ENCODE peak calls at places on chromosomes 1 and 21, in eight cellular contexts. V is NCI-H345, G is NCI-H460, J is NCI-H526, E is HEK293T, R is H54, N is GM04503, B is GM03348. L is an unnamed sample.
A peak's percentile ranks its signal among the peaks of the same experiment; 100 is the strongest.

GRCh38 chr1:24418898-24419628 is 3.5 kb downstream of the NIPAL3 start:
- DNase-seq in V (no peak), G (no peak), J (no peak), E (no peak), R (no peak), N (no peak), B (no peak), L (no peak)

GRCh38 chr1:31101147-31101502 is 35.6 kb upstream of the PUM1 start:
- DNase-seq in V (peak; percentile 6), G (no peak), J (no peak), E (no peak), R (no peak), N (peak; percentile 45), B (peak; percentile 52), L (peak; percentile 36)

GRCh38 chr21:41133896-41134522 is 34.0 kb upstream of the BACE2 start:
- DNase-seq in V (peak; percentile 41), G (peak; percentile 37), J (peak; percentile 22), E (peak; percentile 41), R (no peak), N (no peak), B (peak; percentile 79), L (no peak)

GRCh38 chr1:103191327-103191726 is 83.0 kb upstream of the COL11A1 start:
- DNase-seq in V (no peak), G (no peak), J (no peak), E (no peak), R (no peak), N (no peak), B (no peak), L (no peak)

GRCh38 chr1:186066411-186066810 is 308.6 kb downstream of the TPR start:
- DNase-seq in V (no peak), G (no peak), J (no peak), E (no peak), R (no peak), N (no peak), B (no peak), L (no peak)

GRCh38 chr21:14878971-14879370 is 185.8 kb downstream of the NRIP1 start:
- DNase-seq in V (no peak), G (no peak), J (no peak), E (no peak), R (no peak), N (no peak), B (no peak), L (no peak)

GRCh38 chr1:12113433-12114339 is 50.6 kb downstream of the TNFRSF8 start:
- DNase-seq in V (peak; percentile 7), G (no peak), J (no peak), E (no peak), R (no peak), N (no peak), B (peak; percentile 64), L (no peak)

GRCh38 chr1:4108741-4109625 is 208.9 kb upstream of the C1orf174 start:
- DNase-seq in V (no peak), G (no peak), J (no peak), E (no peak), R (no peak), N (no peak), B (no peak), L (no peak)

GRCh38 chr1:78492376-78492950 is 1.7 kb downstream of the PTGFR start:
- DNase-seq in V (no peak), G (no peak), J (no peak), E (no peak), R (no peak), N (no peak), B (peak; percentile 82), L (no peak)

GRCh38 chr1:2623571-2624337 is 9.1 kb downstream of the MMEL1 start:
- DNase-seq in V (no peak), G (no peak), J (no peak), E (no peak), R (no peak), N (no peak), B (no peak), L (no peak)

GRCh38 chr1:41153750-41154274 is 88.3 kb downstream of the SCMH1 start:
- DNase-seq in V (no peak), G (no peak), J (no peak), E (no peak), R (no peak), N (no peak), B (no peak), L (no peak)

GRCh38 chr1:228405200-228405978 is 1.2 kb downstream of the TRIM11 start:
- DNase-seq in V (no peak), G (no peak), J (no peak), E (no peak), R (no peak), N (no peak), B (no peak), L (no peak)

GRCh38 chr1:157278383-157279156 is 140.4 kb upstream of the ETV3 start:
- DNase-seq in V (no peak), G (no peak), J (no peak), E (no peak), R (no peak), N (no peak), B (no peak), L (no peak)

GRCh38 chr1:55707196-55707595 is 492.0 kb upstream of the USP24 start:
- DNase-seq in V (no peak), G (no peak), J (no peak), E (no peak), R (no peak), N (no peak), B (no peak), L (no peak)

GRCh38 chr1:7915826-7916225 is 24.8 kb downstream of the TNFRSF9 start:
- DNase-seq in V (no peak), G (no peak), J (no peak), E (no peak), R (no peak), N (no peak), B (no peak), L (no peak)

GRCh38 chr21:16363563-16363962 is 633.8 kb downstream of the USP25 start:
- DNase-seq in V (no peak), G (no peak), J (no peak), E (no peak), R (no peak), N (no peak), B (no peak), L (no peak)

GRCh38 chr1:210239295-210240155 is 6.9 kb downstream of the SERTAD4 start:
- DNase-seq in V (no peak), G (peak; percentile 65), J (peak; percentile 3), E (peak; percentile 59), R (peak; percentile 48), N (no peak), B (peak; percentile 77), L (peak; percentile 23)